ENCODE peak calls at places on chromosome 18, in four cellular contexts. S is activated CD8-positive, alpha-beta memory T cell treated with anti-CD3 and anti-CD28 coated beads, Interleukin-2, amount 50 U/mL, for 48 hours; G is right atrium auricular region; Q is AG10803. X is an unnamed sample.
A peak's percentile ranks its signal among the peaks of the same experiment; 100 is the strongest.

GRCh38 chr18:48028081-48028480 is 97.6 kb upstream of the SMAD2 start:
- DNase-seq in G (no peak), Q (no peak), S (no peak), X (no peak)

GRCh38 chr18:27645929-27646328 is 460.8 kb upstream of the CHST9 start:
- DNase-seq in G (no peak), Q (no peak), S (no peak), X (no peak)

GRCh38 chr18:48786621-48787522 is 163.9 kb downstream of the SMAD7 start:
- DNase-seq in G (no peak), Q (no peak), S (no peak), X (no peak)

GRCh38 chr18:79918089-79919011 is 33.1 kb downstream of the SLC66A2 start:
- DNase-seq in Q (no peak), S (peak; percentile 49), G (peak; percentile 46), X (no peak)

GRCh38 chr18:21241224-21242131 is 554 bp upstream of the GREB1L start:
- DNase-seq in Q (no peak), S (no peak), G (no peak), X (no peak)

GRCh38 chr18:62610509-62611394 is 87.9 kb downstream of the ZCCHC2 start:
- DNase-seq in Q (no peak), S (no peak), G (no peak), X (peak; percentile 39)

GRCh38 chr18:54329787-54330186 is 27.9 kb downstream of the STARD6 start:
- DNase-seq in G (no peak), Q (no peak), S (no peak), X (no peak)

GRCh38 chr18:43571078-43571689 is 293.9 kb upstream of the SYT4 start:
- DNase-seq in S (no peak), G (no peak), Q (peak; percentile 50), X (peak; percentile 57)

GRCh38 chr18:79668203-79668602 is 11.4 kb upstream of the CTDP1 start:
- DNase-seq in Q (no peak), G (no peak), S (no peak), X (no peak)

GRCh38 chr18:49597152-49597551 is 35.3 kb downstream of the LIPG start:
- DNase-seq in G (no peak), Q (no peak), S (no peak), X (no peak)

GRCh38 chr18:12766986-12767433 is 64.2 kb downstream of the PSMG2 start:
- DNase-seq in G (no peak), Q (no peak), S (no peak), X (no peak)

GRCh38 chr18:3186678-3187658 is 32.8 kb downstream of the MYOM1 start:
- DNase-seq in S (no peak), Q (no peak), G (no peak), X (no peak)

GRCh38 chr18:12329125-12329698 is 21.2 kb downstream of the TUBB6 start:
- DNase-seq in S (no peak), G (no peak), Q (no peak), X (no peak)

GRCh38 chr18:66867653-66868052 is 263.8 kb upstream of the CDH19 start:
- DNase-seq in S (no peak), Q (no peak), G (no peak), X (no peak)

GRCh38 chr18:50855976-50856772 is 22.7 kb upstream of the ME2 start:
- DNase-seq in G (no peak), S (no peak), Q (no peak), X (no peak)

GRCh38 chr18:50218432-50219197 is 23.7 kb upstream of the MYO5B start:
- DNase-seq in S (no peak), Q (peak; percentile 13), G (no peak), X (peak; percentile 16)

GRCh38 chr18:62361288-62361687 is 36.2 kb downstream of the TNFRSF11A start:
- DNase-seq in Q (no peak), G (no peak), S (no peak), X (no peak)

GRCh38 chr18:78542204-78542603 is 437.4 kb upstream of the SALL3 start:
- DNase-seq in G (peak; percentile 74), Q (no peak), S (no peak), X (no peak)

GRCh38 chr18:70047931-70048603 is 100.4 kb upstream of the CD226 start:
- DNase-seq in Q (peak; percentile 85), G (no peak), S (no peak), X (no peak)

GRCh38 chr18:53698907-53699306 is 525.6 kb downstream of the MBD2 start:
- DNase-seq in S (no peak), Q (peak; percentile 37), G (no peak), X (no peak)

GRCh38 chr18:23377669-23378469 is 75.2 kb upstream of the RIOK3 start:
- DNase-seq in G (no peak), S (no peak), Q (peak; percentile 84), X (no peak)

GRCh38 chr18:51405683-51406477 is 208.4 kb upstream of the MEX3C start:
- DNase-seq in G (no peak), S (no peak), Q (no peak), X (no peak)